ENCODE peak calls at places on chromosomes 2 and 18, in four cellular contexts. Q is HepG2, Z is WTC11, K is K562. O is an unnamed sample.

GRCh38 chr2:143140864-143141637 is 11.8 kb downstream of the ARHGAP15 start:
- DNase-seq in Q (no peak), Z (no peak), K (no peak), O (peak)

GRCh38 chr18:67710639-67711038 is 194.1 kb upstream of the DSEL start:
- DNase-seq in Q (peak), Z (peak), K (no peak), O (no peak)

GRCh38 chr2:30567317-30567716 is 120.3 kb downstream of the LCLAT1 start:
- DNase-seq in Q (no peak), Z (no peak), K (no peak), O (no peak)

GRCh38 chr2:64221935-64222334 is 77.7 kb upstream of the PELI1 start:
- DNase-seq in Q (no peak), Z (no peak), K (no peak), O (no peak)

GRCh38 chr2:102187191-102188150 is 648 bp downstream of the IL1RL2 start:
- DNase-seq in Q (no peak), Z (peak), K (no peak), O (no peak)

GRCh38 chr18:59769105-59769865 is 72.1 kb upstream of the CCBE1 start:
- DNase-seq in Q (no peak), Z (no peak), K (no peak), O (no peak)

GRCh38 chr2:172102858-172103359 is at the start of gene DLX2:
- DNase-seq in Q (peak), Z (peak), K (peak), O (no peak)

GRCh38 chr2:206876176-206876575 is 63.1 kb upstream of the CPO start:
- DNase-seq in Q (no peak), Z (peak), K (no peak), O (no peak)

GRCh38 chr2:43714164-43714563 is 37.9 kb upstream of the C1GALT1C1L start:
- DNase-seq in Q (no peak), Z (no peak), K (no peak), O (no peak)

GRCh38 chr2:176094307-176094706 is 1.8 kb downstream of the HOXD13 start:
- DNase-seq in Q (no peak), Z (no peak), K (no peak), O (no peak)

GRCh38 chr2:30808695-30809094 is 1.4 kb upstream of the CAPN13 start:
- DNase-seq in Q (no peak), Z (no peak), K (no peak), O (no peak)

GRCh38 chr2:30266051-30266621 is 34.8 kb downstream of the LBH start:
- DNase-seq in Q (no peak), Z (no peak), K (no peak), O (no peak)

GRCh38 chr2:128790541-128790944 is 471.9 kb upstream of the HS6ST1 start:
- DNase-seq in Q (no peak), Z (no peak), K (no peak), O (no peak)

GRCh38 chr2:237512774-237513466 is 25.9 kb downstream of the MLPH start:
- DNase-seq in Q (peak), Z (peak), K (peak), O (peak)

GRCh38 chr18:75970212-75970611 is 524.8 kb downstream of the ZNF516 start:
- DNase-seq in Q (no peak), Z (no peak), K (no peak), O (no peak)

GRCh38 chr18:2982452-2983172 is 30.3 kb downstream of the LPIN2 start:
- DNase-seq in Q (peak), Z (no peak), K (no peak), O (no peak)
- TF ChIP-seq NR2C2 in Q (no peak), Z (no peak), K (no peak), O (no peak)

GRCh38 chr2:156319811-156320490 is 12.6 kb downstream of the NR4A2 start:
- DNase-seq in Q (no peak), Z (peak), K (peak), O (no peak)
- TF ChIP-seq CTCF in Q (no peak), Z (no peak), K (peak), O (no peak)

GRCh38 chr18:73908323-73908722 is 239.3 kb downstream of the FBXO15 start:
- DNase-seq in Q (no peak), Z (peak), K (peak), O (no peak)
- TF ChIP-seq NR2C2 in Q (no peak), Z (no peak), K (no peak), O (no peak)

DNA sequence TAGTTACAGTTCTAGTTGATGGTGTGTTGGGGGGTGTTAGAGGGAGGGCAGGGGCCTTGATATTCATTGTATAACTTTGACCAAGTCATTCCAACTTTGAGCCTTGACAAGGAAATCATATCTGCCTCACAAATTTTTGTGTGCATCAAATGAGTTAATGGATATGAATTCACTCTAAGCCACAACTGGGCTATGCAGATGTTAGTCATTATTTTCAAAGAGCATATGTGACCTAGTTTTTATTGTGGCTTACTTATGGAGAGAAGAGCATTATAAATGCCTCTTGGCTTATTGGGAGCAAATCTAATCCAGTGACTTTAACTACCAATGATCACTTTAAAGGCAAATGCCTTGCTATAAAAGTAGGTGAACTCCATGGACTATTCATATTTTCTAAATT is 250.2 kb downstream of the LPIN1 start:
- DNase-seq in Q (no peak), Z (no peak), K (no peak), O (no peak)
- TF ChIP-seq CTCF in Q (no peak), Z (no peak), K (no peak), O (no peak)

O was measured in GM12878.